ENCODE peak calls at places on chromosomes 6 and 20, in six cellular contexts. M is fibroblast of pulmonary artery; J is foreskin fibroblast; P is CD8-positive, alpha-beta T cell; A is cardiac septum; H is iris pigment epithelial cell. Y is an unnamed sample.

GRCh38 chr6:79127660-79128059 is 49.6 kb upstream of the PHIP start:
- DNase-seq in A (peak; percentile 64), P (no peak), M (no peak), H (no peak), J (no peak), Y (no peak)

GRCh38 chr6:165636415-165637048 is 26.5 kb downstream of the PDE10A start:
- DNase-seq in A (no peak), H (peak; percentile 46), P (no peak), M (peak; percentile 88), J (no peak), Y (no peak)

GRCh38 chr20:63946986-63947637 is 9.1 kb downstream of the UCKL1 start:
- DNase-seq in P (no peak), M (no peak), A (no peak), H (no peak), J (no peak), Y (no peak)

GRCh38 chr6:161319231-161319630 is 45.4 kb upstream of the AGPAT4 start:
- DNase-seq in M (no peak), A (no peak), H (no peak), P (no peak), J (no peak), Y (no peak)

GRCh38 chr20:53963670-53964466 is 106.5 kb downstream of the BCAS1 start:
- DNase-seq in A (no peak), P (no peak), H (no peak), J (no peak), M (no peak), Y (no peak)

GRCh38 chr6:35683267-35683666 is 5.4 kb downstream of the FKBP5 start:
- DNase-seq in J (no peak), H (no peak), P (no peak), A (no peak), M (no peak), Y (no peak)

GRCh38 chr20:20628314-20628713 is 84.1 kb downstream of the RALGAPA2 start:
- DNase-seq in H (no peak), M (no peak), J (no peak), A (no peak), P (no peak), Y (no peak)

GRCh38 chr6:55825402-55826051 is 49.9 kb downstream of the BMP5 start:
- DNase-seq in P (no peak), A (no peak), M (peak; percentile 71), J (peak; percentile 83), H (peak; percentile 84), Y (peak; percentile 67)

GRCh38 chr6:132764370-132764769 is 6.7 kb upstream of the VNN2 start:
- DNase-seq in A (no peak), H (peak; percentile 77), J (peak; percentile 93), P (no peak), M (peak; percentile 82), Y (peak; percentile 34)

GRCh38 chr6:30206152-30206551 is 7.1 kb downstream of the TRIM26 start:
- DNase-seq in H (peak; percentile 31), P (no peak), A (no peak), J (peak; percentile 29), M (no peak), Y (no peak)

GRCh38 chr6:42225419-42225818 is 7.8 kb upstream of the MRPS10 start:
- DNase-seq in A (no peak), H (no peak), J (no peak), M (no peak), P (no peak), Y (no peak)

GRCh38 chr20:16097788-16098187 is 475.5 kb downstream of the KIF16B start:
- DNase-seq in P (no peak), M (no peak), H (no peak), J (no peak), A (no peak), Y (no peak)

GRCh38 chr6:33983109-33983475 is 162.8 kb downstream of the GRM4 start:
- DNase-seq in J (no peak), P (no peak), A (peak; percentile 71), H (no peak), M (no peak), Y (no peak)

GRCh38 chr6:98678481-98678880 is 155.9 kb upstream of the POU3F2 start:
- DNase-seq in M (no peak), H (no peak), A (no peak), J (no peak), P (no peak), Y (no peak)

GRCh38 chr20:46746972-46747371 is 37.5 kb downstream of the SLC2A10 start:
- DNase-seq in P (no peak), H (peak; percentile 33), M (peak; percentile 32), A (no peak), J (peak; percentile 74), Y (no peak)

GRCh38 chr20:3804781-3805180 is 8.7 kb downstream of the CDC25B start:
- DNase-seq in H (no peak), P (no peak), J (no peak), M (no peak), A (no peak), Y (no peak)

GRCh38 chr20:44720617-44720993 is 5.4 kb downstream of the CCN5 start:
- DNase-seq in J (peak; percentile 94), M (peak; percentile 69), A (no peak), P (no peak), H (peak; percentile 46), Y (peak; percentile 98)

GRCh38 chr6:113358063-113358583 is 499.0 kb upstream of the MARCKS start:
- DNase-seq in M (no peak), P (no peak), A (no peak), H (no peak), J (no peak), Y (no peak)

GRCh38 chr20:57570898-57571297 is 10.0 kb downstream of the PCK1 start:
- DNase-seq in P (no peak), J (no peak), H (no peak), M (no peak), A (no peak), Y (no peak)

GRCh38 chr6:21764989-21765388 is 171.4 kb downstream of the SOX4 start:
- DNase-seq in J (no peak), H (no peak), A (no peak), P (no peak), M (no peak), Y (no peak)

GRCh38 chr6:146974346-146974745 is 229.9 kb upstream of the STXBP5 start:
- DNase-seq in A (no peak), P (no peak), J (no peak), M (no peak), H (no peak), Y (no peak)

GRCh38 chr6:69768664-69769063 is 28.1 kb downstream of the LMBRD1 start:
- DNase-seq in P (no peak), J (peak; percentile 8), M (peak; percentile 23), H (no peak), A (no peak), Y (no peak)

GRCh38 chr6:2823104-2823850 is 18.4 kb downstream of the SERPINB1 start:
- DNase-seq in P (no peak), M (no peak), H (no peak), J (peak; percentile 35), A (no peak), Y (no peak)

GRCh38 chr6:166570929-166571699 is 15.4 kb downstream of the RAMACL start:
- DNase-seq in J (no peak), H (no peak), A (no peak), P (no peak), M (no peak), Y (no peak)

GRCh38 chr20:62358728-62359490 is 8.2 kb downstream of the LAMA5 start:
- DNase-seq in P (no peak), A (no peak), J (no peak), H (no peak), M (no peak), Y (no peak)

GRCh38 chr6:40482532-40482931 is 104.6 kb downstream of the LRFN2 start:
- DNase-seq in J (peak; percentile 2), P (no peak), A (no peak), M (no peak), H (no peak), Y (no peak)

GRCh38 chr20:10665027-10665561 is 8.7 kb downstream of the JAG1 start:
- DNase-seq in H (peak; percentile 54), A (no peak), P (no peak), M (peak; percentile 45), J (no peak), Y (no peak)

GRCh38 chr6:138483911-138484731 is 15.2 kb downstream of the NHSL1 start:
- DNase-seq in M (no peak), A (no peak), J (no peak), P (no peak), H (no peak), Y (no peak)

GRCh38 chr6:154167163-154167562 is 128.1 kb downstream of the OPRM1 start:
- DNase-seq in M (no peak), H (no peak), P (no peak), A (no peak), J (no peak), Y (no peak)

GRCh38 chr6:79911992-79912391 is 35.4 kb downstream of the ELOVL4 start:
- DNase-seq in P (no peak), M (no peak), A (no peak), H (no peak), J (no peak), Y (no peak)

Y was measured in A673.